ENCODE peak calls at places on chromosomes 12 and 14, in eight cellular contexts. G is aorta, I is GM23248, F is cardiac fibroblast, R is left ventricle myocardium inferior, Y is GM12865, W is fibroblast of pulmonary artery, U is keratinocyte. Z is an unnamed sample.

GRCh38 chr12:89351489-89352241 is 636 bp downstream of the DUSP6 start:
- DNase-seq in G (peak), I (peak), F (no peak), R (peak), Y (peak), W (no peak), U (no peak), Z (no peak)

GRCh38 chr14:52885230-52885629 is 65.6 kb downstream of the FERMT2 start:
- DNase-seq in G (no peak), I (peak), F (peak), R (no peak), Y (no peak), W (peak), U (no peak), Z (no peak)

GRCh38 chr14:65210118-65210826 is 108.0 kb upstream of the MAX start:
- DNase-seq in G (no peak), I (no peak), F (peak), R (no peak), Y (peak), W (peak), U (no peak), Z (no peak)

GRCh38 chr14:51236314-51236713 is 3.7 kb upstream of the TMX1 start:
- DNase-seq in G (no peak), I (no peak), F (peak), R (no peak), Y (no peak), W (peak), U (no peak), Z (no peak)

GRCh38 chr12:56448860-56449621 is at the start of gene TIMELESS:
- DNase-seq in G (peak), I (peak), F (peak), R (peak), Y (peak), W (peak), U (no peak), Z (no peak)

GRCh38 chr12:120286768-120287490 is 4.8 kb downstream of the RNU4-2 start:
- DNase-seq in G (no peak), I (no peak), F (no peak), R (no peak), Y (no peak), W (no peak), U (no peak), Z (no peak)

GRCh38 chr14:26867171-26867757 is 269.4 kb upstream of the NOVA1 start:
- DNase-seq in G (no peak), I (peak), F (no peak), R (no peak), Y (no peak), W (no peak), U (no peak), Z (peak)

GRCh38 chr12:9077576-9078031 is 38.1 kb downstream of the A2M start:
- DNase-seq in G (no peak), I (no peak), F (no peak), R (no peak), Y (no peak), W (no peak), U (no peak), Z (no peak)

GRCh38 chr12:24661657-24662096 is 287.2 kb downstream of the BCAT1 start:
- DNase-seq in G (no peak), I (peak), F (peak), R (no peak), Y (no peak), W (peak), U (no peak), Z (peak)

DNA sequence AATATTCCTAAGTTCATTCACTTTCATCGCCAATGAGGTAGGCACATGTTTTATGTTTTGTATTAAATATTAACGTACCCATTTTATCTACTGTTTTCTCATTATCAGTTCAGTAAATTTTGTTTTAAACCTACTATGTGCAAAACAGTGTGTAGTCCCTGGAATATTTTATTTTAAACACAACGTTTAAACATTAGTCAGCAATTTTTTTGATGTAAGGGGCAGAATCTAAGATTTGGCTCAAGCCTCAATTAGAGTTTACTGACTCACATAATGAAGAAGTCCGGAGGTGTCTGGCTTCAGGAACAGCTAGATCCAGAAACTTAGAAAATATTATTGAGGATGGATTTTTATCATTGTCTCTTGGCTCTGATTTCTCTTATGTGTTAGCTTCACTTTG is 267.5 kb downstream of the C12orf75 start:
- DNase-seq in G (no peak), I (no peak), F (no peak), R (no peak), Y (no peak), W (no peak), U (no peak), Z (no peak)
- H3K4me3 ChIP-seq in G (no peak), I (no peak), F (no peak), R (no peak), Y (no peak), W (no peak), U (no peak), Z (no peak)

GRCh38 chr14:95523818-95524448 is 7.5 kb upstream of the SYNE3 start:
- DNase-seq in G (no peak), I (peak), F (peak), R (no peak), Y (no peak), W (peak), U (no peak), Z (no peak)
- H3K4me3 ChIP-seq in G (no peak), I (no peak), F (no peak), R (peak), Y (no peak), W (no peak), U (peak), Z (no peak)

DNA sequence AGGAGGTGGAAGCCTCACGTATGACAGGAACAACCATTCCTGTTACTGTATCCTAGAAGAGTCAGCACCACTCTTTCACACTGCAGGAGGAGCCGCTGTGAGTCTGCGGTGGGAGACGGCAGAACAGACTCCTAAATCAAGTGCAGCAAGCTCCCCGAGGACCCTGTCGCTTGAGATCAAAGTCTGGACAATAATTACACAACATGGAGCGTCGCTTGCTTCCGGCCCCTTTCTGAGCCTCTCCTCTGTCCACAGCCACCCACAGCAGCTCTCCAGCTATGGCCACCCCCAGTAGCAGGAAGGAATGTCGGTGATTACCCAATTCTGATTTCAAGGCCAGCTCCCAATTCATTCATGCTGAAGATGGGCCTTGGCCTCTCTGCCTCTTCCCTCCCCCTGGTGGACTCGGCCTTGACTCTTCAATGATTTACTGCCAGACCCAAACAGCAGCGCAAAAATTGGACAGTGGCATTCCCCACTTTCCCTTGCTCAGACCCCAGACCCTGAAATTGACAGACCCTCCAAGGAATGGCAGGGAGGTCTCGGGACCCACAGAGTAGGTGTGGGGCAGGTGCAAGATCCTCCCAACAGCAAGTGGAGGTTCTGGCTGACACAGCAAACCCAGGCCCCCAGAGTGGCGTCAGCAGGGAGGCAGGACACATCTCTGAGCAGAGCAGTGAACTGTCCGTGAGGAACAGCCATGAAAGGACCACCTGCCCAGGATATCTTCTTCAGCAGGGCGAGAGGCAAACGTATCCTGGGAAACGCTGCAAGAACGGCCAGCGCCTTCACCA is 272.7 kb upstream of the DIO3 start:
- DNase-seq in G (no peak), I (peak), F (no peak), R (no peak), Y (no peak), W (peak), U (no peak), Z (no peak)
- H3K4me3 ChIP-seq in G (no peak), I (no peak), F (no peak), R (no peak), Y (no peak), W (no peak), U (no peak), Z (no peak)

GRCh38 chr12:54054442-54055332 is 1.1 kb downstream of the HOXC4 start:
- DNase-seq in G (no peak), I (peak), F (no peak), R (no peak), Y (no peak), W (no peak), U (no peak), Z (no peak)

GRCh38 chr12:54053625-54054441 is at the start of gene HOXC4:
- DNase-seq in G (no peak), I (peak), F (no peak), R (no peak), Y (peak), W (peak), U (no peak), Z (no peak)

GRCh38 chr12:54058189-54058917 is 4.7 kb downstream of the HOXC4 start:
- DNase-seq in G (no peak), I (no peak), F (no peak), R (no peak), Y (no peak), W (no peak), U (no peak), Z (no peak)

GRCh38 chr12:54055522-54055921 is 1.9 kb downstream of the HOXC4 start:
- DNase-seq in G (no peak), I (no peak), F (no peak), R (no peak), Y (no peak), W (no peak), U (no peak), Z (no peak)

GRCh38 chr12:54056110-54056509 is 2.5 kb downstream of the HOXC4 start:
- DNase-seq in G (no peak), I (no peak), F (no peak), R (no peak), Y (no peak), W (no peak), U (no peak), Z (no peak)
- H3K4me3 ChIP-seq in G (no peak), I (no peak), F (no peak), R (no peak), Y (no peak), W (no peak), U (no peak), Z (no peak)

DNA sequence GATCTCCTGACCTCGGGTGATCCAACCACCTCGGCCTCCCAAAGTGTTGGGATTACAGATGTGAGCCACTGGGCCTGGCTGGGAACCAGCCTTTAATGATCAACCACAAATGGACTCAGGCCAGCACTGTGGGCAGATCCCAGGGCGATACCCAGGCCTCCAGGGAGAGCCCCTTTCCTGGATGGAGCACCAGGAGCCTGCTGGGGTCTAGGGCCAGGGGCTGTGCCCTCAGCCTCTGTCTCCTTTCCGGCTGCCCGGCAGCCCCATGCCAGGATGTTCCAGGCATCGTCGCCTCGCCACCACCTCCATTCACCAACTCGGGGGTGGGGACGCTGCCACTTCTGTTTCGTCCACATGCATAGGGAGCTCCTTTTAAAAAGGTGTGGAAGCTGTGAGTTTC is 2.3 kb downstream of the ADGRD1 start:
- DNase-seq in G (no peak), I (no peak), F (no peak), R (no peak), Y (no peak), W (no peak), U (no peak), Z (no peak)
- H3K4me3 ChIP-seq in G (no peak), I (no peak), F (no peak), R (peak), Y (no peak), W (no peak), U (no peak), Z (no peak)

GRCh38 chr14:89330236-89331002 is 86.6 kb downstream of the FOXN3 start:
- DNase-seq in G (no peak), I (peak), F (peak), R (peak), Y (peak), W (peak), U (no peak), Z (no peak)

GRCh38 chr14:89336338-89336737 is 80.7 kb downstream of the FOXN3 start:
- DNase-seq in G (no peak), I (no peak), F (no peak), R (no peak), Y (peak), W (no peak), U (no peak), Z (no peak)

GRCh38 chr14:89327771-89328212 is 89.2 kb downstream of the FOXN3 start:
- DNase-seq in G (no peak), I (peak), F (no peak), R (no peak), Y (no peak), W (no peak), U (no peak), Z (no peak)

GRCh38 chr14:89332031-89332430 is 85.0 kb downstream of the FOXN3 start:
- DNase-seq in G (no peak), I (peak), F (no peak), R (no peak), Y (peak), W (no peak), U (no peak), Z (no peak)

DNA sequence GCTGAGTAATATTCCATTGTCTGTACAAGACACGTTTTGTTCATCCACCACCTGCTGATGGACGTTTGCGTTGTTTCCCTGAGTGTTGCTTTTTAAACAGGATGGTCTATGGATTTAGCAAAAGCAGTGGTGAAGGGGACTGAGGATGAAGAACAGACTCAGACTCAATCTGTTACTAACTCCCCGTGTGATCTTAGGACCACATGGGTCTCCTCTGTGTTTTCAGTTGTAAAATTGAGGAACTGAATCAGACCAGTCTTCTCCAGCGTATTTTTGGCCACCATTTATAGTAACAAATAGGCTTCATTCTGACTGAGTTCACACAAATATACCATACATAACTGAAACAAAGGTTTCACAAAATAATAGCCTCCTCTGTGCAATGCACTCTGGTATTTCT is 85.6 kb downstream of the FOXN3 start:
- DNase-seq in G (no peak), I (no peak), F (no peak), R (no peak), Y (peak), W (no peak), U (no peak), Z (no peak)
- H3K4me3 ChIP-seq in G (no peak), I (no peak), F (no peak), R (no peak), Y (no peak), W (no peak), U (no peak), Z (no peak)

GRCh38 chr12:7090222-7090998 is 1.8 kb downstream of the C1R start:
- DNase-seq in G (no peak), I (peak), F (peak), R (peak), Y (no peak), W (peak), U (no peak), Z (no peak)

GRCh38 chr12:7089196-7089871 is 2.9 kb downstream of the C1R start:
- DNase-seq in G (no peak), I (no peak), F (no peak), R (peak), Y (no peak), W (no peak), U (no peak), Z (no peak)

GRCh38 chr12:7092229-7092985 is at the start of gene C1R:
- DNase-seq in G (peak), I (peak), F (peak), R (peak), Y (peak), W (peak), U (no peak), Z (no peak)

GRCh38 chr12:7091660-7092228 is 501 bp downstream of the C1R start:
- DNase-seq in G (peak), I (peak), F (peak), R (peak), Y (no peak), W (peak), U (no peak), Z (no peak)

DNA sequence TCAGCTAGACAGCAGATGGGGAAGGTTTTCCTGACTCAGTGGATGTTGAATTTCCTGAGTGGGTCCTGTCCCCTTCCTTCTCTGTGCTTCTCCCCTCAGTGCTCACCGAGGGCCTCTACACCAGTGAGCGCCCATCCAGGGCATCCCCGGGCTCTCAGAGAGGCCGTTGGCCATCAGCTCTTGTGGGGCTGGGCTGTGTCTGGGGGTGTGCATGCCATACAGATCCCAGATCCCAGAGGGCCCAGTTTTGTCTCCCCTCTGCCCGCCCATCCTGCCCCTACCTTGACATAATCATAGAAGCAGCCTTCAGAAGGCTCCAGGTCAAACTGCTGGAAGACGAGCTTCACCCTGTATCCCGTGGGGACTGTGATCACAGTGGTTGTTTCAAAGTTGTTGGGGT is 1.1 kb downstream of the C1R start:
- DNase-seq in G (no peak), I (no peak), F (no peak), R (no peak), Y (no peak), W (no peak), U (no peak), Z (no peak)
- H3K4me3 ChIP-seq in G (peak), I (peak), F (peak), R (peak), Y (no peak), W (peak), U (no peak), Z (no peak)

GRCh38 chr14:103123128-103123633 is at the start of gene TNFAIP2:
- DNase-seq in G (peak), I (peak), F (peak), R (peak), Y (peak), W (no peak), U (no peak), Z (no peak)

GRCh38 chr14:103123634-103124500 is 606 bp downstream of the TNFAIP2 start:
- DNase-seq in G (peak), I (peak), F (peak), R (peak), Y (no peak), W (peak), U (no peak), Z (no peak)

GRCh38 chr14:103125098-103126070 is 2.1 kb downstream of the TNFAIP2 start:
- DNase-seq in G (peak), I (no peak), F (no peak), R (peak), Y (no peak), W (no peak), U (no peak), Z (no peak)

GRCh38 chr14:103126088-103126872 is 3.0 kb downstream of the TNFAIP2 start:
- DNase-seq in G (peak), I (no peak), F (no peak), R (peak), Y (no peak), W (no peak), U (no peak), Z (no peak)

DNA sequence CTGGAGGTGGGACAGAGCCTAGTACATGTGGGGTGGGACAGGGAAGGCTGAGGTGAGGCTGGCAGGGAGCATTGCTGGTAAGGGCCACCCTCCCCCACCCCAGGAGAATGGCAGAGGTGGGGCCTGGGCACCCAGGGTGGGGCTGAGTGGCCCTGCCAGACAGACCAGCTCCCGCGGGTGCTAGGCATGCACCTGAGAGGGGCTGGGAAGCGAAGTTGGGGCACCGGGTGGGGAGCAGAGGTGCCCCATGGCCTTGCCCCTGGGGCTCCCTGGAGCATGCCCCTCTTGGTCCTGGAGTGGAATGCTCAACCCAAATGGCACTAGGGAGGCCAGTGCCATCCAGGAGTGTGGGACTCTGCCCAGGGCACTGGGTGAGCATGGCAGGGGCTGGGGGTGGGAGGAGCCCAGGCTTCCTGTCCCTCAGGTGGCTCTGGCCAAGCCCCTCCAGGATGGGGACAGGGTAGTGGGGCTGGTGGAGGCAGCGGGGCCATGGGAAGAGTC is 1.3 kb downstream of the TNFAIP2 start:
- DNase-seq in G (peak), I (no peak), F (no peak), R (peak), Y (no peak), W (no peak), U (no peak), Z (no peak)
- H3K4me3 ChIP-seq in G (no peak), I (peak), F (peak), R (peak), Y (peak), W (peak), U (no peak), Z (peak)

DNA sequence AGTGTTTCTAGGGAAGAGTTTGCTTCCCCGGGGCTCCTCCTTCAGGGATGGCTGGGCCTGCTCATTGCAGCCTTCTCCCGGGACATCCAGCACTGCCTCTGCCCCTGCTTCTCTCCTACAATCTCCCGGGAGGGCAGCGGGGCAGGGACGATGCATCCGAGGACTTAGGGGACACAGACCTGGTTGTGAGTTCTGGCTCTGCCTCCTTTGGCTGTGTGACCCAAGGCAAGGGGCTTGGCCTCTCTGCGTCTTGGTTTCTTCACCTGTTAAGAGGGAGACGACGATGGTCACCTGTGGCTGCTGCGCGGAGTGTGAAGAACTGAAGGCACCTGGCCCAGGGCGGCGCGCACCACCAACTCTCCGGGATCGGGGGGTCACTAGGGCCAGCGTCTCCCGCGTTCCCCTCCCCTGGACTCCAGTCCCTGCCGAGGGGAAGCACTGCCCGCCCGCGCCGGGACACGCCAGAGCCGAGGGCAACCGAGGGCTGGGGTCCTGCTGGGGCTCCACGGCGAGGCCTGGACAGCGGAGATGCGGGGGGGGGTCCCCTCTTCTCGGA is 391 bp downstream of the HVCN1 start:
- DNase-seq in G (peak), I (peak), F (no peak), R (no peak), Y (no peak), W (no peak), U (no peak), Z (no peak)
- H3K4me3 ChIP-seq in G (peak), I (peak), F (peak), R (peak), Y (peak), W (peak), U (peak), Z (peak)

Z was measured in epithelial cell of proximal tubule.